ENCODE peak calls at places on chromosomes 3 and 15, in ten cellular contexts. R is mucosa of descending colon; F is upper lobe of right lung; T is A549; G is hepatocyte; V is effector memory CD4-positive, alpha-beta T cell; E is MM.1S; H is HCT116; Y is naive thymus-derived CD4-positive, alpha-beta T cell; Q is neural progenitor cell. N is an unnamed sample.

GRCh38 chr3:131322946-131323505 is 58.5 kb upstream of the NUDT16 start:
- DNase-seq in R (no peak), F (no peak), T (no peak), G (no peak), V (no peak), E (no peak), H (no peak), Y (no peak), Q (no peak), N (no peak)

GRCh38 chr3:113516115-113516505 is 1.2 kb upstream of the SPICE1 start:
- DNase-seq in R (peak; percentile 62), F (no peak), T (peak; percentile 72), G (no peak), V (no peak), E (no peak), H (no peak), Y (no peak), Q (peak; percentile 9), N (peak; percentile 56)

GRCh38 chr3:9914559-9915251 is 2.2 kb upstream of the IL17RC start:
- DNase-seq in R (no peak), F (no peak), T (no peak), G (no peak), V (no peak), E (no peak), H (no peak), Y (no peak), Q (no peak), N (peak; percentile 42)

GRCh38 chr3:22959593-22959992 is 243.5 kb upstream of the UBE2E2 start:
- DNase-seq in R (no peak), F (no peak), T (no peak), G (no peak), V (no peak), E (no peak), H (no peak), Y (no peak), Q (no peak), N (no peak)

GRCh38 chr15:66847565-66847991 is 145.5 kb downstream of the SMAD6 start:
- DNase-seq in R (no peak), F (no peak), T (no peak), G (no peak), V (no peak), E (no peak), H (no peak), Y (no peak), Q (no peak), N (no peak)

GRCh38 chr3:4805662-4806061 is 173.6 kb upstream of the BHLHE40 start:
- DNase-seq in R (no peak), F (no peak), T (no peak), G (no peak), V (no peak), E (no peak), H (no peak), Y (no peak), Q (no peak), N (no peak)

GRCh38 chr15:59399465-59400102 is 26.9 kb upstream of the MYO1E start:
- DNase-seq in R (no peak), F (no peak), T (no peak), G (no peak), V (no peak), E (no peak), H (no peak), Y (no peak), Q (no peak), N (no peak)

GRCh38 chr3:195911041-195911945 is 2.9 kb upstream of the TNK2 start:
- DNase-seq in R (no peak), F (no peak), T (no peak), G (no peak), V (no peak), E (no peak), H (no peak), Y (no peak), Q (no peak), N (no peak)

GRCh38 chr3:138879541-138880380 is 45.0 kb upstream of the PIK3CB start:
- DNase-seq in R (peak; percentile 32), F (no peak), T (no peak), G (peak; percentile 33), V (no peak), E (no peak), H (no peak), Y (no peak), Q (no peak), N (no peak)

GRCh38 chr3:18649666-18650363 is 224.7 kb upstream of the SATB1 start:
- DNase-seq in R (no peak), F (no peak), T (no peak), G (no peak), V (no peak), E (no peak), H (no peak), Y (peak; percentile 32), Q (no peak), N (no peak)

GRCh38 chr3:127404614-127405598 is 117.1 kb upstream of the PRR20G start:
- DNase-seq in R (no peak), F (peak; percentile 85), T (no peak), G (no peak), V (no peak), E (no peak), H (no peak), Y (no peak), Q (no peak), N (no peak)

GRCh38 chr3:175108613-175109151 is 249.5 kb downstream of the NAALADL2 start:
- DNase-seq in R (no peak), F (no peak), T (no peak), G (no peak), V (no peak), E (peak; percentile 33), H (no peak), Y (no peak), Q (no peak), N (no peak)

GRCh38 chr3:188634285-188634684 is 480.3 kb downstream of the LPP start:
- DNase-seq in R (no peak), F (no peak), T (no peak), G (no peak), V (no peak), E (no peak), H (no peak), Y (no peak), Q (no peak), N (no peak)

DNA sequence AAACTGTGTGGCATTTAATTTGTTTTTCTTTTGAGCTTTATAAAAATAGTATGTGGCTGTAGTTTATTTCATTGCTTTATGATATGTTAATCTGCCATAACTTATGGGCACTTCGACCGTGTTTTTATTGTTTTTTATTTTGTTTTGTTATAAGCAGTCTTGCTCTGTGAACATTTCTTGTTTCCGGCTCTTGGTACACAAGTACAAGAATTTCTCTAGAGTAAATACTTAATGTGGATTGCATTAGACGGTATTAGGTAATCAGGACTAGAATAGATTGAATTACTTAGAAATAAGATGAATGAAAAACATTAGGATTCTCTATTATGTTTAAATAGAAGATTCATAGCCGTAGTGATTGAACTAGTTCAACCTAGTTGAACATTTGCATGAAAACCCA is 2.1 kb downstream of the ZFAND6 start:
- DNase-seq in R (no peak), F (no peak), T (no peak), G (no peak), V (no peak), E (no peak), H (no peak), Y (no peak), Q (no peak), N (no peak)
- H3K4me3 ChIP-seq in R (no peak overlapping the region), F (peak overlapping the region; percentile 65), T (peak overlapping the region; percentile 80), G (peak overlapping the region; percentile 77), V (no peak overlapping the region), E (peak overlapping the region; percentile 85), H (no peak overlapping the region), Y (peak overlapping the region; percentile 92), Q (peak overlapping the region; percentile 96), N (no peak overlapping the region)

GRCh38 chr15:101376615-101377395 is 81.8 kb upstream of the SNRPA1 start:
- DNase-seq in R (no peak), F (no peak), T (no peak), G (no peak), V (no peak), E (no peak), H (no peak), Y (no peak), Q (no peak), N (no peak)

GRCh38 chr15:101372149-101372577 is 77.1 kb upstream of the SNRPA1 start:
- DNase-seq in R (peak; percentile 22), F (no peak), T (no peak), G (peak; percentile 35), V (no peak), E (no peak), H (no peak), Y (no peak), Q (no peak), N (no peak)

GRCh38 chr15:101373580-101373979 is 78.5 kb upstream of the SNRPA1 start:
- DNase-seq in R (no peak), F (no peak), T (no peak), G (no peak), V (no peak), E (no peak), H (no peak), Y (no peak), Q (no peak), N (no peak)

GRCh38 chr15:101372960-101373525 is 78.0 kb upstream of the SNRPA1 start:
- DNase-seq in R (peak; percentile 16), F (no peak), T (no peak), G (no peak), V (no peak), E (no peak), H (no peak), Y (no peak), Q (no peak), N (no peak)

GRCh38 chr15:101374326-101374725 is 79.3 kb upstream of the SNRPA1 start:
- DNase-seq in R (no peak), F (no peak), T (no peak), G (no peak), V (no peak), E (no peak), H (no peak), Y (no peak), Q (no peak), N (no peak)
- H3K4me1 ChIP-seq in R (peaks cover 15% of the 10 kb centered on the region), F (no peaks in the 10 kb centered on the region), T (no peaks in the 10 kb centered on the region), G (peaks cover 11% of the 10 kb centered on the region), V (no peaks in the 10 kb centered on the region), E (no peaks in the 10 kb centered on the region), H (no peaks in the 10 kb centered on the region), Y (no peaks in the 10 kb centered on the region), Q (peaks cover 24% of the 10 kb centered on the region), N (no peaks in the 10 kb centered on the region)

GRCh38 chr3:153166206-153166605 is 4.2 kb downstream of the RAP2B start:
- DNase-seq in R (peak; percentile 27), F (no peak), T (no peak), G (no peak), V (no peak), E (no peak), H (no peak), Y (no peak), Q (no peak), N (no peak)
- H3K4me3 ChIP-seq in R (no peak overlapping the region), F (peak overlapping the region; percentile 88), T (no peak overlapping the region), G (peak overlapping the region; percentile 1), V (peak overlapping the region; percentile 95), E (no peak overlapping the region), H (no peak overlapping the region), Y (peak overlapping the region; percentile 55), Q (peak overlapping the region; percentile 97), N (no peak overlapping the region)

DNA sequence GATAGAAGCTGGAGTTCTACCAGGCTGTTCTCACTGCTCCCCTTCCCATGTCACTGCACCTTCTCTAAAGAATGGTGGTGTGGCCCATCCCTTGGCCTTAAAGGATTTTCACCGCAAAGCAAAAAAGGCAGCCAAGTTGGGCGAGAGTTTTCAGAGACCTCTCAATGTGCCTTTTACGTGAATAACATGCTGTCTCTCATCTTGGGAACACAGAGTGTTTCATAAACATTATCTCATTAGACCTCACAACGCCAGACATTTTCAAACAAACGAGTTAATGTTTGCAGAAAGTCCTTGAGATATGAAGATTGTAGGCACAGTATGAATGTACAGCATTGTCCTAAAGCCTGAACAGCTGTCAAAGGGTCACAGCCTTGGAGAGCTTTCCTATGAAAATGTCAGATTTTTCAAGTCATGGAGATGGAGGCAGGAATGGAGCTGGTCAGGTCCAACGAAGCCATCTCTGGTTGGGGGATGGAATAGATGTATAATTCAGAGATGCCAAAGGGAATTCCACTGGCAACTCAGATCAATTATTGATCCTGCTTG is 21.3 kb downstream of the TM4SF1 start:
- DNase-seq in R (no peak), F (no peak), T (no peak), G (no peak), V (no peak), E (no peak), H (no peak), Y (no peak), Q (no peak), N (peak; percentile 40)
- H3K4me1 ChIP-seq in R (no peaks in the 10 kb centered on the region), F (peaks cover 7% of the 10 kb centered on the region), T (no peaks in the 10 kb centered on the region), G (peaks cover 15% of the 10 kb centered on the region), V (no peaks in the 10 kb centered on the region), E (no peaks in the 10 kb centered on the region), H (peaks cover 3% of the 10 kb centered on the region), Y (no peaks in the 10 kb centered on the region), Q (no peaks in the 10 kb centered on the region), N (peaks cover 9% of the 10 kb centered on the region)

N was measured in SJCRH30.